ENCODE peak calls at places on chromosomes 4 and X, in five cellular contexts. S is HCT116, M is K562, O is HepG2, T is GM12878. A is an unnamed sample.

GRCh38 chr4:87073570-87074470 is 139.0 kb downstream of the AFF1 start:
- DNase-seq in S (no peak), M (no peak), O (no peak), T (peak), A (no peak)

GRCh38 chr4:110801591-110801990 is 178.7 kb upstream of the PITX2 start:
- DNase-seq in S (no peak), M (no peak), O (no peak), T (no peak), A (no peak)

GRCh38 chr4:151951727-151952078 is 190.9 kb upstream of the GATB start:
- DNase-seq in S (no peak), M (no peak), O (no peak), T (no peak), A (no peak)

GRCh38 chr4:166174717-166175510 is 301.9 kb downstream of the TLL1 start:
- DNase-seq in S (no peak), M (no peak), O (no peak), T (no peak), A (no peak)

GRCh38 chrX:83860846-83861245 is at the start of gene CYLC1:
- DNase-seq in S (no peak), M (no peak), O (no peak), T (no peak), A (no peak)

GRCh38 chr4:120261117-120261516 is 194.5 kb upstream of the MAD2L1 start:
- DNase-seq in S (no peak), M (no peak), O (no peak), T (no peak), A (no peak)

GRCh38 chr4:173522874-173523395 is 7.1 kb downstream of the HAND2 start:
- DNase-seq in S (no peak), M (no peak), O (no peak), T (no peak), A (no peak)

GRCh38 chrX:5656544-5656943 is 572.1 kb downstream of the NLGN4X start:
- DNase-seq in S (no peak), M (no peak), O (no peak), T (no peak), A (no peak)

GRCh38 chr4:105921301-105921700 is 26.0 kb downstream of the NPNT start:
- DNase-seq in S (no peak), M (no peak), O (no peak), T (no peak), A (no peak)

GRCh38 chr4:82555279-82555678 is 6.5 kb downstream of the TMEM150C start:
- DNase-seq in S (no peak), M (no peak), O (no peak), T (no peak), A (no peak)

GRCh38 chrX:25721564-25721963 is 416.6 kb upstream of the MAGEB18 start:
- DNase-seq in S (no peak), M (peak), O (peak), T (no peak), A (no peak)

GRCh38 chr4:15652191-15652590 is 3.0 kb downstream of the FBXL5 start:
- DNase-seq in S (no peak), M (no peak), O (no peak), T (no peak), A (no peak)

GRCh38 chr4:173420324-173420752 is 21.4 kb upstream of the SCRG1 start:
- DNase-seq in S (peak), M (peak), O (peak), T (no peak), A (no peak)

GRCh38 chr4:103996059-103996458 is 276.3 kb upstream of the TACR3 start:
- DNase-seq in S (peak), M (no peak), O (no peak), T (no peak), A (no peak)

GRCh38 chr4:109263721-109264120 is 38.7 kb downstream of the COL25A1 start:
- DNase-seq in S (no peak), M (no peak), O (no peak), T (no peak), A (no peak)

GRCh38 chr4:112279025-112279881 is 6.5 kb downstream of the TIFA start:
- DNase-seq in S (no peak), M (no peak), O (peak), T (no peak), A (no peak)

GRCh38 chr4:145954924-145955339 is 16.3 kb upstream of the ZNF827 start:
- DNase-seq in S (peak), M (peak), O (no peak), T (no peak), A (no peak)

GRCh38 chr4:114598191-114599121 is at the start of gene UGT8:
- DNase-seq in S (peak), M (peak), O (no peak), T (no peak), A (no peak)

GRCh38 chr4:53100801-53101581 is 238.9 kb downstream of the RASL11B start:
- DNase-seq in S (no peak), M (no peak), O (no peak), T (no peak), A (no peak)

GRCh38 chrX:38275615-38276014 is 51.7 kb downstream of the RPGR start:
- DNase-seq in S (peak), M (no peak), O (peak), T (peak), A (no peak)

GRCh38 chr4:108168213-108168671 is 490 bp downstream of the LEF1 start:
- DNase-seq in S (no peak), M (no peak), O (no peak), T (no peak), A (no peak)
- TF ChIP-seq EZH2 in S (no peak), M (no peak), O (no peak), T (no peak), A (no peak)

GRCh38 chr4:40087799-40088366 is 31.2 kb downstream of the N4BP2 start:
- DNase-seq in S (no peak), M (no peak), O (no peak), T (no peak), A (no peak)
- TF ChIP-seq POLR2AphosphoS5 in S (no peak), M (no peak), O (no peak), T (no peak), A (no peak)

DNA sequence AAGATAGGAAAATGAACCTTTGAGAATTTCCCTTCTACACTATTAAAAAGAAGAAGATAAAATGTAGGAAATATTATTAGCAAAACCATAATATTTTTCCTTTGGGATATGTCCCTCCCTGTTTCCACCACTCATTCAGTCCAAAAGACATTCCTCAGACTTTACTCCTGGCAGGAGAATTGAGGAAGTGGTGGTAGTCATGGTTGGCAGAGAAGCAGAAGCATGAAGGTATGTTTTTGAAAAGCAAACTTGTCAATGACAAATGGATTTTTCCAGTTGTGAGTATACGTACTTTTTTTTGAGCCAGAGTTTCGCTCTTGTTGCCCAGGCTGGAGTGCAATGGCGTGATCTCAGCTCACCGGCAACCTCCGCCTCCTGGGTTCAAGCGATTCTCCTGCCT is 13.7 kb downstream of the STAG2 start:
- DNase-seq in S (no peak), M (no peak), O (no peak), T (no peak), A (no peak)
- TF ChIP-seq ATF3 in S (no peak), M (no peak), O (no peak), T (no peak), A (no peak)

DNA sequence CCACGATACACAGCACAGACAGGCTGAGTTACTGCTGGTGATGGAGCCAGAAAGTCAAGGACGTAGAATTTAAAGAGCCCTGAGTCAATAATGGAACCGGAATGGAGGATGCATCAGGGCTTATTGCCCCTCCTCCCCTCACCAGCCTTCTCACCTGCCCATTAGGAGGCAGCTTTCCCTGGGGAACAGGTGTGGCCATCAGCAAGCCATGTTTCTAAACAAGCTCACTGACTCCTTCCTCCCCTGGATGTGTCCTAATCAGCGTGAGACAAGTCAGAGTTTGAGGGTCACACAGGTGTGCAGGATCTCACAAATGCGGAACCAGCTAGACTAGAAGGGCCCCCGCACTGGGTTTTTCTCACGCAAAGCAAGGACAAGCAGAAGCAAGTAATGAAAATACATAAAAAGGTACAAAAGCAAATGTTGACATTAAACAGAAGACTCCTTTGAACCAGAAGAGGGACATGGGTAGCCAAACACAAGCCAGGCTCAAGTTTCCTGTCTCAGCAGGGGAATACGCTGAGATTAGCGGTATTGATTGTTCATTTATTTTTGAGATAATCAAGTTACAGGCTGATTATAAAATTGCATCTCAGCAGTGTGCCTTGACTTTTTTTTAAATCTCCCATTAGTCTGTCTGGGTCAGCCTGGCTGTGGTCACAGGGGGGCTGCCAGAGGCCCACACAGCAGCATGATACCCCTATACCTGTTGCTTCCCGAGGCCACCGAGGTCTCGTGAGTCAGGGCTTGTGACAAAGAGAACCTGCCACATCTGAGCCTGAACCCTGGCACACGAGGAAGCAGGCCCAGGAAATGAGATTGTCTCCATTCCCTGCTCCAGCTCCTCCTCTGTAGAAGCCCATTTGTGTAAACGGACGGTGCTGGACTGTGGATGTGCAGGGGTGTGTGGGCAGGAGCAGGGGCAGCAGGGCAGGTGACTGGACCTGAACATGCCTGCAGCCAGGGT is 37.4 kb downstream of the CCKAR start:
- DNase-seq in S (no peak), M (no peak), O (no peak), T (no peak), A (no peak)
- TF ChIP-seq EZH2 in S (no peak), M (no peak), O (no peak), T (no peak), A (no peak)

GRCh38 chr4:177638871-177639270 is 196.6 kb upstream of the AGA start:
- DNase-seq in S (no peak), M (no peak), O (no peak), T (no peak), A (no peak)

GRCh38 chr4:177640864-177641263 is 198.6 kb upstream of the AGA start:
- DNase-seq in S (no peak), M (no peak), O (no peak), T (no peak), A (no peak)
- TF ChIP-seq POLR2AphosphoS5 in S (no peak), M (no peak), O (no peak), T (no peak), A (no peak)

DNA sequence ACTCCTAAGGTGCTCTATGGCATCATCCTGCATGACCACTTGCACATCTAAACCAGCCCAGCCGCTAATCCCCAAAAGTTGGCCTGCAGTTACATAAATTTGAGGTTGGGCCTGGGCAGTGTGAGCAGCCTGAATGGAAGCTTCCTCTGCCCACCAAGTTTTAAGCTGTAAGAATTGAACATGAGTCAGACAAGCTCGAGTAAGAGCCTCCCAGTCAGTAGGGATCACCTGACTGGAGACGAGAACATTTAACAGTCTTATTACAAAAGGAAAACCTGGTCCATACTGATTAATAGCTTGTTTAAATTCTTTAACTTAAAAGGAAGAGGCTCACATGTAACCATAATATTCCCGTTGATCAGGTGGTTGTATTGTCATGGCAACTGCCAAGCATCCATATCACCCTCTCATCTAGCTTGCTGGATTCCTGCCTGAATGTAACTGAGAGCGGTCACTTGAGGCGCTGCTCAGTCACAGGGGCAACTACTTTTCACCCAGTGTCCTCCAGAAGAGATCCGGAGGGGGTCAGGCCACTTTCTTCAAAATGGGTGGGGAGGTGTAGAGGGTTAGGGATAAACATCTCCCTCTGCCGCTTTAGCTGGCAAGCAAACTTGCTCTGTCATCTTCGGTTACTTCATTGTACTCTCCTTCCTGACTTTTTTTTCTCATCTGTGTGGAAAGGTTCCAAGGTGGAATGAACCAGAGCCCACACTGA is 56.6 kb upstream of the WDR1 start:
- DNase-seq in S (no peak), M (peak), O (no peak), T (no peak), A (no peak)
- TF ChIP-seq ATF3 in S (no peak), M (no peak), O (no peak), T (no peak), A (no peak)

GRCh38 chrX:72132456-72132855 is 741 bp upstream of the RTL5 start:
- DNase-seq in S (no peak), M (no peak), O (no peak), T (no peak), A (no peak)
- TF ChIP-seq EZH2 in S (no peak), M (no peak), O (no peak), T (no peak), A (no peak)

GRCh38 chr4:3657917-3658913 is 108.0 kb upstream of the ADRA2C start:
- DNase-seq in S (no peak), M (no peak), O (no peak), T (no peak), A (no peak)
- TF ChIP-seq POLR2AphosphoS5 in S (no peak), M (no peak), O (no peak), T (no peak), A (no peak)

GRCh38 chrX:7088968-7089615 is 58.4 kb upstream of the STS start:
- DNase-seq in S (no peak), M (peak), O (no peak), T (no peak), A (no peak)
- TF ChIP-seq ATF3 in S (no peak), M (no peak), O (no peak), T (no peak), A (no peak)

A was measured in H1.